ENCODE peak calls at places on chromosome 3, in six cellular contexts. B is BE2C, X is transverse colon, O is foreskin fibroblast, Q is lower lobe of right lung, T is HCT116. D is an unnamed sample.

GRCh38 chr3:38479431-38480092 is 16.6 kb upstream of the EXOG start:
- DNase-seq in B (peak), X (peak), O (peak), Q (peak), T (no peak), D (no peak)

GRCh38 chr3:128590948-128591347 is 59.7 kb downstream of the RPN1 start:
- DNase-seq in B (no peak), X (no peak), O (no peak), Q (no peak), T (no peak), D (no peak)

GRCh38 chr3:32457971-32458471 is 44.6 kb downstream of the CMTM6 start:
- DNase-seq in B (peak), X (no peak), O (no peak), Q (no peak), T (no peak), D (no peak)

GRCh38 chr3:48879307-48879993 is 19.2 kb downstream of the SLC25A20 start:
- DNase-seq in B (no peak), X (no peak), O (no peak), Q (no peak), T (no peak), D (no peak)

GRCh38 chr3:46334911-46335478 is 18.9 kb upstream of the CCR2 start:
- DNase-seq in B (no peak), X (no peak), O (peak), Q (no peak), T (no peak), D (no peak)

GRCh38 chr3:64743166-64743565 is 55.4 kb upstream of the ADAMTS9 start:
- DNase-seq in B (no peak), X (no peak), O (no peak), Q (no peak), T (no peak), D (no peak)

GRCh38 chr3:139619484-139619883 is 58.3 kb downstream of the NMNAT3 start:
- DNase-seq in B (no peak), X (no peak), O (no peak), Q (no peak), T (no peak), D (no peak)

GRCh38 chr3:160564205-160564922 is 1.0 kb downstream of the KPNA4 start:
- DNase-seq in B (peak), X (peak), O (peak), Q (peak), T (no peak), D (no peak)

GRCh38 chr3:30826381-30827061 is 67.9 kb downstream of the GADL1 start:
- DNase-seq in B (no peak), X (no peak), O (peak), Q (no peak), T (no peak), D (no peak)

GRCh38 chr3:175702956-175703355 is 843.8 kb downstream of the NAALADL2 start:
- DNase-seq in B (no peak), X (no peak), O (no peak), Q (no peak), T (no peak), D (no peak)

GRCh38 chr3:99921377-99921695 is 103.7 kb downstream of the CMSS1 start:
- DNase-seq in B (no peak), X (no peak), O (no peak), Q (no peak), T (no peak), D (no peak)

GRCh38 chr3:51982352-51982837 is 940 bp upstream of the ACY1 start:
- DNase-seq in B (peak), X (peak), O (no peak), Q (no peak), T (peak), D (no peak)

DNA sequence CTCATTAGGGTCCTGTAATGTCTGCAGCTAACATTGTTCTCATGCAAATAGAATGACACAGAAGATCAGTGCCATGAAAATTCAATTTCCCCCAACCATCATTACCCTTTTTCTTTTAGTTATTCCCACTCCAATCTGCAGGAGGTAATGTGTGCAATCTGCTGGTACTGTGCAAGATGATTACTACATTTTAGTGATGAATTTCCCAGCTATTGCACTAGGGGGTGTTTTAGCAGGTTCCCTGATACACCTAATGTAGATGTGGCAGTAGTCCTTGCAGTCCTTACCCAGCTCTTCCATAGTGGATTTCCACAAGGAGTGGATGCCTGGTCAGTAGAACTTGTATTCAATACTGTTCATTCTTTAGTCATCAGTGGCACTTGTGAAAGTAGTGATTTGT is 119.3 kb downstream of the ROBO2 start:
- DNase-seq in B (no peak), X (no peak), O (no peak), Q (no peak), T (no peak), D (no peak)
- TF ChIP-seq CTCF in B (peak), X (no peak), O (no peak), Q (no peak), T (no peak), D (no peak)

GRCh38 chr3:170907519-170908234 is 760 bp downstream of the EIF5A2 start:
- DNase-seq in B (peak), X (no peak), O (peak), Q (no peak), T (no peak), D (no peak)
- TF ChIP-seq CTCF in B (no peak), X (no peak), O (no peak), Q (no peak), T (no peak), D (no peak)

GRCh38 chr3:185272051-185272450 is 18.2 kb upstream of the EHHADH start:
- DNase-seq in B (no peak), X (no peak), O (peak), Q (no peak), T (no peak), D (no peak)

GRCh38 chr3:185267193-185267592 is 13.3 kb upstream of the EHHADH start:
- DNase-seq in B (no peak), X (no peak), O (no peak), Q (no peak), T (no peak), D (no peak)

GRCh38 chr3:185270956-185271332 is 17.1 kb upstream of the EHHADH start:
- DNase-seq in B (no peak), X (no peak), O (no peak), Q (no peak), T (no peak), D (no peak)

GRCh38 chr3:185268194-185268809 is 14.5 kb upstream of the EHHADH start:
- DNase-seq in B (no peak), X (no peak), O (no peak), Q (no peak), T (no peak), D (no peak)

DNA sequence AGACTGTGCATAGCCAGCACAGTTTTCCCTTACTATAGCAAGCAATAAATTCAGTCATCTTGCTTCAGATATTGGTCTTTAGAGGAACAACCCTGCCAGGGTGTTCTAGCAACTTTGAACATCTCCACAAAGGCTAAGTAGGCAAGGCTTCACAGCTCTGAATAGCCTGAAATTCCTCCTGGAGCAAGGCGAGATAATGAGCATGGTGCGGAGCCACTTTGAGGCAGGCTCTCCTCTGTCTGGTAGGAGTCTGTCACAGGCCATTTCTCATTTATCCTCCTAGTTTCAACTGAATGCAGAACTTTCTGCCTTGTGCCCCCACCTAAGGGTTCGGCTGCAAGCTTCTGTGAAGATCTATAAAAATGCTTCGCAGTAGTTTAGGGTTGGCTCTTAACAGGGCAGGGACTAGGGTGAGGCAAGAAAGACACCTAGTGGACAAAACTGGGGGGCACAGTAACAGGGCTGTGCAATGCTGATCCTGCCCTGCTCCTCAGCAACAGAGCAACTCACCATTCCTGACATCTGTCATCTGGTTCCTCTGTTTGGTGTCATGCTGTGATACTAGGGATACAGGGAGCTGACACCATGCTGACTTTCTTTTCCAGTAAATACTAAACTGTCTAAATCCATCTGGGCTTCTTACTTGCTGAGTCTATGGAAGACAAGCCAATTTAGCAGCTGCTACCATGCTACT is 16.6 kb upstream of the EHHADH start:
- DNase-seq in B (peak), X (peak), O (peak), Q (no peak), T (no peak), D (no peak)
- TF ChIP-seq CTCF in B (peak), X (peak), O (peak), Q (peak), T (peak), D (no peak)

GRCh38 chr3:98259707-98260106 is 4.3 kb upstream of the OR5H6 start:
- DNase-seq in B (peak), X (no peak), O (no peak), Q (no peak), T (peak), D (no peak)
- TF ChIP-seq CTCF in B (peak), X (no peak), O (no peak), Q (no peak), T (no peak), D (no peak)

GRCh38 chr3:63199606-63200005 is 78.5 kb upstream of the SYNPR start:
- DNase-seq in B (no peak), X (no peak), O (no peak), Q (no peak), T (no peak), D (no peak)

GRCh38 chr3:63192248-63192647 is 85.9 kb upstream of the SYNPR start:
- DNase-seq in B (no peak), X (no peak), O (no peak), Q (no peak), T (no peak), D (no peak)

DNA sequence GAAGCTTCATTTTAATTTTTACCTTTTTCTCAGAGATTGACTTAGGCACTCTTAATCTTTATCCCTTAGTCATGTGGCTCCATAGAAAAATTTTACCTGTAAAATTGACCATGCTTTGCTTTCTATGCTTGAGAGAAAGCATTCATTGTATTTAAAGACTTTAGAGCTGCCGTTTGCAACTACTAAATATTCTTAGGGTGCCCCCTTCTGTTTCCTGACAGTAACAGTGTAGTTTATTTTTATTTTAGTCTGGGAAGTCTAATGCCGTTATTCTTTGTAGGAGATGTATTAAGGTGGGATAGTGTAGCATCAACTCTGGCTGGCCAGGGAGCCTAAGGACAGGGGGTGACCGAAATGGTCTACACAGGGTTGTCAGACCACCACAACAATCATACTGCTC is 84.5 kb upstream of the SYNPR start:
- DNase-seq in B (no peak), X (no peak), O (peak), Q (no peak), T (peak), D (no peak)
- TF ChIP-seq CTCF in B (peak), X (peak), O (peak), Q (peak), T (peak), D (no peak)

GRCh38 chr3:40258555-40258954 is 51.0 kb upstream of the EIF1B start:
- DNase-seq in B (no peak), X (no peak), O (peak), Q (no peak), T (peak), D (no peak)
- TF ChIP-seq CTCF in B (no peak), X (no peak), O (no peak), Q (no peak), T (no peak), D (no peak)

GRCh38 chr3:101095703-101096102 is 102.5 kb upstream of the ABI3BP start:
- DNase-seq in B (no peak), X (no peak), O (peak), Q (no peak), T (no peak), D (no peak)

GRCh38 chr3:101085752-101086151 is 92.5 kb upstream of the ABI3BP start:
- DNase-seq in B (no peak), X (no peak), O (no peak), Q (no peak), T (no peak), D (no peak)

DNA sequence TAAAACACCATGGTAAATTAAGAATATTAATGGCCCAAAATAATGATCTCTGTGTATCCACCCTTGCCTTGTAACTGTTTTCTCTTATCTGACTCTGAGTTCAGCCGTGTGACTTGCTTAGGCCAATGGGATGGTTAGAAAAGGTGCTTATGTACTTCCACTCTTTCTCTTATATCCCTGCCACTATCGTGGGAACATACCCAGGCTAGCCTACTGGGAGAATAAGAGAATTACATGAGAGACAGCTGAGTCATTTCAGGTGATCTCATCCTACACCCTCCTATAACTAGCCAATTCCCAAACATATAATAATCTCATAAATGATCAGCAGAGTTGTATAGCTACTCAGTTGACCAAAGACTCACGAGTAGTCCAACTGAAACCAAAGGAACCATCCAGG is 98.3 kb upstream of the ABI3BP start:
- DNase-seq in B (no peak), X (no peak), O (peak), Q (no peak), T (peak), D (no peak)
- TF ChIP-seq CTCF in B (no peak), X (no peak), O (no peak), Q (no peak), T (no peak), D (no peak)

DNA sequence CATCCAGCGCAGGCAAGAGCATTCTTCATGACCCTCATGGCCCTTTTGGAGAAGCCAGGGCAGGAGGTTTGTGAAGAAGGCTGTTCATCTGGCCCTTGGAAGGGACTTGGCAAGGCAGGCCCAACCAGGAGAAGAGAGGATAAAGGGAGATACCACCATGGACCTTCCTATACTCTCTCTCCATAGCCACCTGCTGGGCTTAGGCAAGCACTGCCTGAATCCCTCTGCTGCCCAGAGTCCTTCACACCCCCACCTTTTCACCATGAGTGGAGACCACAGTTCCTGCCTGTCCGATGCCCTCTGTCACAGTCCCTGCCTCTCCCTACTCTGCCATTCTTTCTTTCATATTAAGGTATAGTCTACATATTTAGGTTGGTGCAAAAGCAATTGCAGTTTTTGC is 10.6 kb upstream of the SFMBT1 start:
- DNase-seq in B (no peak), X (no peak), O (no peak), Q (no peak), T (no peak), D (no peak)
- TF ChIP-seq CTCF in B (peak), X (no peak), O (peak), Q (no peak), T (no peak), D (no peak)

GRCh38 chr3:194447657-194448056 is 39.1 kb downstream of the ATP13A3 start:
- DNase-seq in B (no peak), X (no peak), O (no peak), Q (no peak), T (no peak), D (no peak)
- TF ChIP-seq CTCF in B (no peak), X (no peak), O (no peak), Q (no peak), T (no peak), D (no peak)

D was measured in omental fat pad.